ENCODE peak calls at places on chromosome 5, in five cellular contexts. S, M, X, G and Z are unnamed samples.

GRCh38 chr5:82348749-82349148 is 70.6 kb upstream of the RPS23 start:
- DNase-seq in G (no peak), X (no peak), M (no peak), S (no peak), Z (no peak)

GRCh38 chr5:76710991-76711390 is 4.9 kb upstream of the F2R start:
- DNase-seq in S (peak; percentile 59), M (no peak), X (no peak), G (no peak), Z (no peak)

GRCh38 chr5:143923634-143924265 is 111.8 kb downstream of the HMHB1 start:
- DNase-seq in G (no peak), M (no peak), X (no peak), S (peak; percentile 47), Z (no peak)

GRCh38 chr5:158174918-158175663 is 316.1 kb upstream of the CLINT1 start:
- DNase-seq in S (peak; percentile 55), X (peak; percentile 84), G (peak; percentile 90), M (peak; percentile 83), Z (peak; percentile 21)

GRCh38 chr5:28328691-28329090 is 1290.3 kb upstream of the CDH9 start:
- DNase-seq in G (no peak), X (no peak), S (no peak), M (no peak), Z (no peak)

GRCh38 chr5:120449501-120449900 is 14.6 kb upstream of the PRR16 start:
- DNase-seq in G (no peak), S (peak; percentile 76), M (no peak), X (no peak), Z (no peak)

GRCh38 chr5:130045334-130045733 is 141.1 kb downstream of the CHSY3 start:
- DNase-seq in X (no peak), G (no peak), M (no peak), S (peak; percentile 76), Z (no peak)

GRCh38 chr5:104702212-104702611 is 1139.6 kb upstream of the NUDT12 start:
- DNase-seq in S (no peak), G (no peak), M (no peak), X (no peak), Z (no peak)

GRCh38 chr5:154202379-154203260 is 12.1 kb downstream of the GALNT10 start:
- DNase-seq in M (no peak), G (no peak), S (no peak), X (no peak), Z (no peak)

GRCh38 chr5:149939572-149939971 is 5.0 kb downstream of the PDE6A start:
- DNase-seq in S (peak; percentile 12), X (no peak), M (no peak), G (no peak), Z (peak; percentile 57)

GRCh38 chr5:31781772-31782171 is 142.8 kb downstream of the PDZD2 start:
- DNase-seq in G (no peak), M (no peak), S (no peak), X (no peak), Z (no peak)

GRCh38 chr5:171755354-171755821 is 30.2 kb upstream of the SMIM23 start:
- DNase-seq in S (peak; percentile 11), X (no peak), G (no peak), M (no peak), Z (peak; percentile 29)

GRCh38 chr5:65144136-65144871 is 337.4 kb downstream of the ADAMTS6 start:
- DNase-seq in S (no peak), X (no peak), G (no peak), M (no peak), Z (no peak)

GRCh38 chr5:119290161-119290569 is 65.7 kb upstream of the TNFAIP8 start:
- DNase-seq in G (no peak), X (no peak), M (no peak), S (no peak), Z (peak; percentile 90)

GRCh38 chr5:180115326-180116076 is 43.9 kb upstream of the RNF130 start:
- DNase-seq in S (no peak), X (no peak), G (no peak), M (no peak), Z (no peak)

GRCh38 chr5:124956471-124957029 is 210.1 kb upstream of the ZNF608 start:
- DNase-seq in M (no peak), G (no peak), S (no peak), X (no peak), Z (no peak)

GRCh38 chr5:74576941-74577456 is 63.5 kb downstream of the ENC1 start:
- DNase-seq in G (no peak), X (no peak), S (peak; percentile 58), M (no peak), Z (peak; percentile 89)

GRCh38 chr5:120053841-120054240 is 410.3 kb upstream of the PRR16 start:
- DNase-seq in G (no peak), X (no peak), M (no peak), S (no peak), Z (no peak)

GRCh38 chr5:22678886-22679285 is 174.3 kb downstream of the CDH12 start:
- DNase-seq in M (no peak), G (no peak), X (no peak), S (no peak), Z (no peak)

GRCh38 chr5:145708169-145708568 is 127.0 kb downstream of the PRELID2 start:
- DNase-seq in X (no peak), M (no peak), S (no peak), G (no peak), Z (no peak)

GRCh38 chr5:111762895-111763294 is 5.9 kb upstream of the NREP start:
- DNase-seq in S (no peak), G (no peak), X (no peak), M (no peak), Z (no peak)

GRCh38 chr5:9924614-9925013 is 294.5 kb upstream of the TAS2R1 start:
- DNase-seq in S (peak; percentile 94), G (no peak), M (no peak), X (no peak), Z (no peak)

GRCh38 chr5:2756211-2756746 is 4.8 kb upstream of the IRX2 start:
- DNase-seq in M (no peak), S (no peak), G (peak; percentile 87), X (peak; percentile 91), Z (no peak)

GRCh38 chr5:149466457-149466972 is 84.7 kb downstream of the CSNK1A1 start:
- DNase-seq in M (no peak), X (no peak), G (no peak), S (peak; percentile 94), Z (peak; percentile 34)

GRCh38 chr5:88666761-88667186 is 216.2 kb downstream of the MEF2C start:
- DNase-seq in X (peak; percentile 73), S (peak; percentile 56), G (no peak), M (no peak), Z (no peak)

GRCh38 chr5:66246621-66247020 is 102.5 kb downstream of the SREK1 start:
- DNase-seq in X (no peak), M (no peak), G (no peak), S (peak; percentile 39), Z (peak; percentile 4)

GRCh38 chr5:72301557-72301956 is 18.5 kb downstream of the MRPS27 start:
- DNase-seq in S (no peak), X (no peak), G (no peak), M (no peak), Z (no peak)

GRCh38 chr5:57940236-57940635 is 457.6 kb upstream of the ACTBL2 start:
- DNase-seq in M (no peak), G (no peak), X (no peak), S (no peak), Z (no peak)
- H2BK12ac ChIP-seq in M (no peak overlapping the region), G (no peak overlapping the region), X (no peak overlapping the region), S (no peak overlapping the region), Z (no peak overlapping the region)

DNA sequence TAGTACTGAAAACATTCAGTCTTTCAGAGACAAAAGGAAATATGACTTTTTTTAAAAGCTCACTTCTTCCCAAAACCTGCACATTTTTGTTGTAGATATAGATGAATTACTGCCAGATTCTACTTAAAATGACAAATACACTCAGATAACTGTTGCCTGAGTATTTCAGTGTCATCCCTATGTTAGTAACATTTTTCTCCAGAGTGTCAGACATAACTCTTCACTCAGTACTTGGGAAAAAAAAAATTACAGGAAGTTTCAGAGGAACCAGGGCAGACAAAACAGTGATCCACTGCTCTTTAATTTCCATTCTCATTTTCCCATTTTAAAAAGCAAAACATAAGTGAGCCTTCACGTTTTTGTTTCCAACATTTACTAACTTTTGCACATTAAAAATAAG is 79.3 kb upstream of the ITGA1 start:
- DNase-seq in S (peak; percentile 64), G (no peak), X (no peak), M (no peak), Z (no peak)
- H2BK12ac ChIP-seq in S (no peak overlapping the region), G (no peak overlapping the region), X (no peak overlapping the region), M (no peak overlapping the region), Z (no peak overlapping the region)

GRCh38 chr5:60487466-60487865 is 212.5 kb downstream of the DEPDC1B start:
- DNase-seq in M (no peak), S (no peak), G (no peak), X (no peak), Z (no peak)

GRCh38 chr5:60489856-60490255 is 210.1 kb downstream of the DEPDC1B start:
- DNase-seq in G (no peak), M (no peak), S (no peak), X (no peak), Z (no peak)

GRCh38 chr5:60489377-60489776 is 210.6 kb downstream of the DEPDC1B start:
- DNase-seq in S (no peak), G (no peak), X (no peak), M (no peak), Z (no peak)

GRCh38 chr5:60487885-60488425 is 212.0 kb downstream of the DEPDC1B start:
- DNase-seq in G (no peak), X (no peak), S (peak; percentile 51), M (no peak), Z (peak; percentile 26)

DNA sequence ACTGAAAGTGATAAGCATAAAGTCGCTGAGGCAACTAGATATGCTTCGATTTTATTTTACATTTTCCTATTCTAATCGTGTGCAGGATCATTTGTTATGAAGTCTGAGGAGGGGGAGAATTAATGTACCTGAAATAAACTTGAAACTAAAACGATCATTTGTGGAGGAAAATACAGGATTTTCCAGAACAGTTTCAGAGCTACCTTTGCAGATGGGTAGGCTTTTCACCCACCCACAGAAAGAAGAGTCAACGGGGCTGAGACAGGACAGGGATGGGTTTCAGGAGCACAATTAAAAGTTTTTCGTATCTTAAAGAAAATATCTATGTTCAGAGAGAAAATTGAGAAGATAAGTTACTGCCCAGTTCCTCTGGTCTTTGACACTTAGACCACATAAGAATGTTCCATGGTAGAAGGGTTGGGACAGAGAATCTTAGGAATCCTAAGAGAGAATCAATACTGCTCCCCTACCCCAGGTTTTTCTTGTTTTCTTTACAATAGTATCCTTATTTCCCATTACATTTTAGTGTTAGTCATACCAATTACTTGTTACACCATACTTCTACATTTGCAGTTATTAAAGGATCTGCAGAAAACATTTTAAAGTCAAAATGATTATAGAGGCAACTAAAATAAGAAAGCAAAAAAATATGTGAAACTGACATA is 211.4 kb downstream of the DEPDC1B start:
- DNase-seq in X (no peak), G (no peak), M (no peak), S (peak; percentile 7), Z (no peak)
- H2BK12ac ChIP-seq in X (no peak overlapping the region), G (no peak overlapping the region), M (no peak overlapping the region), S (no peak overlapping the region), Z (no peak overlapping the region)

GRCh38 chr5:57953830-57954229 is 471.2 kb upstream of the ACTBL2 start:
- DNase-seq in S (no peak), M (no peak), G (no peak), X (no peak), Z (peak; percentile 76)

GRCh38 chr5:57950616-57951228 is 468.1 kb upstream of the ACTBL2 start:
- DNase-seq in M (no peak), G (peak; percentile 45), X (peak; percentile 31), S (no peak), Z (no peak)

DNA sequence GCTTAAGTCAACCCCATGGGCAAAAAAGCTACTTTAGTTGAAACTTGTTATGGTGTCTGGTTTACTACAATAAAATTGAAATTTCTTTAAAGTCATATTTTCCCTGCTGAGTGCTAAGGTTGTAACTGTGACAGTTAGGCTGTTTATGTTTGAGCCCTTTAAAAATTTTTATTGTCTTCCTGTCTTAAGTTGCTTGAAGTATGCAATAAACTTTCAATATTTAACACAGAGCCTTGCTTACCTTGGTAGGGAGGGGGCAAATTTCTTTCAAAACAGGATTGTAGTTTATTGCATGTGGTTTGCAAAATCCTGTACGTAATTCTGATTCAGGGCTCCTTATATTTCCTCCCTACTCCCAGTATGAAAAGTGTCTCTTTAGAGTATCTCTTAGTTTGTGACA is 465.5 kb upstream of the ACTBL2 start:
- DNase-seq in G (no peak), S (no peak), M (no peak), X (no peak), Z (no peak)
- H2BK12ac ChIP-seq in G (no peak overlapping the region), S (no peak overlapping the region), M (no peak overlapping the region), X (no peak overlapping the region), Z (no peak overlapping the region)